ENCODE peak calls at places on chromosomes 7 and 10, in seven cellular contexts. F is stimulated activated CD8-positive, alpha-beta memory T cell treated with anti-CD3 and anti-CD28 coated beads, Interleukin-4, amount 100 ng/mL, for 4 hours; I is NCI-H2171 treated with DMSO at 0.1 percent for 48 hours; Y is neural crest cell; B is GM23248; Z is T-helper 17 cell; Q is stimulated activated CD4-positive, alpha-beta T cell treated with anti-CD3 and anti-CD28 coated beads, Interleukin-1b, Interleukin-23, amount 100 ng/mL, for 24 hours. X is an unnamed sample.

GRCh38 chr7:111392976-111393762 is 169.1 kb downstream of the IMMP2L start:
- DNase-seq in F (no peak), I (no peak), Y (no peak), B (peak), Z (no peak), Q (no peak), X (peak)

GRCh38 chr10:101670635-101671034 is 24.3 kb downstream of the FBXW4 start:
- DNase-seq in F (no peak), I (no peak), Y (no peak), B (no peak), Z (no peak), Q (no peak), X (no peak)

GRCh38 chr7:102390697-102391484 is 5.3 kb upstream of the PRKRIP1 start:
- DNase-seq in F (peak), I (peak), Y (peak), B (peak), Z (peak), Q (peak), X (peak)

GRCh38 chr10:31774291-31774900 is 154.2 kb downstream of the ARHGAP12 start:
- DNase-seq in F (no peak), I (no peak), Y (peak), B (no peak), Z (no peak), Q (no peak), X (peak)

GRCh38 chr7:44284216-44284615 is 41.2 kb downstream of the CAMK2B start:
- DNase-seq in F (no peak), I (peak), Y (no peak), B (no peak), Z (no peak), Q (no peak), X (no peak)

GRCh38 chr7:36658603-36659516 is 65.4 kb downstream of the AOAH start:
- DNase-seq in F (no peak), I (peak), Y (peak), B (peak), Z (no peak), Q (no peak), X (peak)

GRCh38 chr7:139242741-139243281 is 11.8 kb downstream of the UBN2 start:
- DNase-seq in F (no peak), I (no peak), Y (no peak), B (peak), Z (no peak), Q (no peak), X (peak)

GRCh38 chr7:111083423-111083822 is 7.5 kb upstream of the LRRN3 start:
- DNase-seq in F (peak), I (no peak), Y (no peak), B (peak), Z (no peak), Q (no peak), X (peak)

GRCh38 chr7:140070546-140070945 is 7.8 kb upstream of the PARP12 start:
- DNase-seq in F (no peak), I (no peak), Y (no peak), B (no peak), Z (no peak), Q (no peak), X (no peak)

X was measured in astrocyte of the hippocampus.